ENCODE peak calls at places on chromosomes 3 and 15, in four cellular contexts. F is GM12878, J is K562, W is A549. B is an unnamed sample.
A peak's percentile ranks its signal among the peaks of the same experiment; 100 is the strongest.

GRCh38 chr3:184380210-184380626 is 364 bp downstream of the CHRD start:
- DNase-seq in F (no peak), J (peak; percentile 87), W (no peak), B (peak; percentile 21)

GRCh38 chr3:59444293-59444671 is 394.5 kb upstream of the CFAP20DC start:
- DNase-seq in F (no peak), J (no peak), W (no peak), B (no peak)

GRCh38 chr3:45249391-45249790 is 23.3 kb upstream of the TMEM158 start:
- DNase-seq in F (no peak), J (no peak), W (no peak), B (no peak)

GRCh38 chr3:192901435-192901834 is 16.2 kb downstream of the MB21D2 start:
- DNase-seq in F (no peak), J (no peak), W (peak; percentile 60), B (no peak)

GRCh38 chr15:44584162-44584749 is 47.3 kb downstream of the EIF3J start:
- DNase-seq in F (no peak), J (no peak), W (peak; percentile 62), B (peak; percentile 36)

GRCh38 chr3:178454714-178455113 is 81.5 kb upstream of the KCNMB2 start:
- DNase-seq in F (no peak), J (no peak), W (no peak), B (no peak)

GRCh38 chr3:188796122-188796631 is 375.6 kb upstream of the TPRG1 start:
- DNase-seq in F (no peak), J (no peak), W (no peak), B (no peak)

GRCh38 chr3:7650466-7650865 is 789.6 kb downstream of the GRM7 start:
- DNase-seq in F (no peak), J (no peak), W (no peak), B (no peak)

GRCh38 chr3:185402561-185402960 is 39.6 kb downstream of the MAP3K13 start:
- DNase-seq in F (no peak), J (no peak), W (no peak), B (no peak)

GRCh38 chr3:5699811-5700210 is 512.3 kb downstream of the EDEM1 start:
- DNase-seq in F (no peak), J (no peak), W (no peak), B (no peak)

GRCh38 chr3:121998588-121999473 is 23.2 kb downstream of the ILDR1 start:
- DNase-seq in F (no peak), J (no peak), W (no peak), B (no peak)

GRCh38 chr15:28969511-28970085 is 83.8 kb downstream of the APBA2 start:
- DNase-seq in F (no peak), J (no peak), W (no peak), B (no peak)

GRCh38 chr3:129112308-129113052 is 9.1 kb downstream of the RAB43 start:
- DNase-seq in F (no peak), J (no peak), W (no peak), B (peak; percentile 32)

GRCh38 chr3:37741644-37742043 is 120.0 kb upstream of the CTDSPL start:
- DNase-seq in F (no peak), J (no peak), W (peak; percentile 43), B (peak; percentile 18)

GRCh38 chr15:69652906-69653305 is 200.3 kb downstream of the RPLP1 start:
- DNase-seq in F (no peak), J (no peak), W (no peak), B (no peak)

GRCh38 chr3:142586803-142587406 is 8.4 kb upstream of the ATR start:
- DNase-seq in F (no peak), J (peak; percentile 44), W (peak; percentile 84), B (peak; percentile 85)

GRCh38 chr15:25740438-25741252 is 122.5 kb downstream of the ATP10A start:
- DNase-seq in F (no peak), J (no peak), W (no peak), B (no peak)

GRCh38 chr15:31214158-31214863 is 112.3 kb upstream of the KLF13 start:
- DNase-seq in F (no peak), J (no peak), W (peak; percentile 27), B (no peak)

GRCh38 chr3:66299893-66300292 is 79.1 kb downstream of the SLC25A26 start:
- DNase-seq in F (no peak), J (no peak), W (no peak), B (no peak)

GRCh38 chr3:40803311-40803710 is 278.6 kb downstream of the ZNF621 start:
- DNase-seq in F (no peak), J (no peak), W (no peak), B (no peak)

GRCh38 chr3:29705906-29706507 is 425.1 kb downstream of the RBMS3 start:
- DNase-seq in F (no peak), J (no peak), W (no peak), B (no peak)

GRCh38 chr3:117606860-117607259 is 897.3 kb downstream of the TUSC7 start:
- DNase-seq in F (no peak), J (no peak), W (no peak), B (no peak)

GRCh38 chr3:117609330-117609729 is 899.8 kb downstream of the TUSC7 start:
- DNase-seq in F (no peak), J (no peak), W (no peak), B (no peak)

GRCh38 chr3:117611242-117611641 is 901.7 kb downstream of the TUSC7 start:
- DNase-seq in F (no peak), J (no peak), W (no peak), B (no peak)

GRCh38 chr3:117610156-117610555 is 900.6 kb downstream of the TUSC7 start:
- DNase-seq in F (no peak), J (no peak), W (no peak), B (no peak)
- TF ChIP-seq ESRRA in F (no peak), J (no peak), W (no peak), B (no peak)

GRCh38 chr15:80850941-80851451 is 71.8 kb downstream of the CEMIP start:
- DNase-seq in F (no peak), J (no peak), W (no peak), B (peak; percentile 10)
- H3K4me3 ChIP-seq in F (no peak overlapping the region), J (no peak overlapping the region), W (no peak overlapping the region), B (no peak overlapping the region)

DNA sequence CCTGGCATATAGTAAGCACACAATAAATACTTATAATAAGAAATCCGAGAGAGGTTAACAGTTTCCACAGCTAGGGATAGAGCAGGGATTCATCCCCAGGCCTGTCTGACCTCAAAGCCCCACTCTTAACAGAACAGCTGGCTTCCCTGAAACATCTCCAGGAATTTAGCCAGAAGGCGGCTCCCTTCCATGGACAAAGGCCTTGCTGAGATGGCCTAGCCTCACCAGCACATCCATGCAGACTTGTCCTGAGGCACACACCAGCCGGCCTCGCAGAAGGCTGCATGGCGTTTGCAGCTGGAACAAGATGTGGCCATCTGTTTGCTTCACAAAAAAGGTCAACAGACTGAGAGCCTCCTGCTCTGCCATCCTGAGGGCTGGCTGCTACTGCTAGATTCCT is 245.4 kb downstream of the SLCO3A1 start:
- DNase-seq in F (no peak), J (no peak), W (no peak), B (no peak)
- TF ChIP-seq ESRRA in F (no peak), J (no peak), W (no peak), B (no peak)

GRCh38 chr15:96052572-96053038 is 277.9 kb upstream of the NR2F2 start:
- DNase-seq in F (no peak), J (no peak), W (no peak), B (no peak)
- H3K4me3 ChIP-seq in F (no peak overlapping the region), J (no peak overlapping the region), W (no peak overlapping the region), B (no peak overlapping the region)

GRCh38 chr15:95601525-95601924 is 729.0 kb upstream of the NR2F2 start:
- DNase-seq in F (no peak), J (no peak), W (no peak), B (no peak)

GRCh38 chr15:95603802-95604201 is 726.7 kb upstream of the NR2F2 start:
- DNase-seq in F (no peak), J (no peak), W (no peak), B (no peak)

GRCh38 chr15:95605098-95605497 is 725.4 kb upstream of the NR2F2 start:
- DNase-seq in F (no peak), J (no peak), W (no peak), B (no peak)

GRCh38 chr15:95606551-95606950 is 723.9 kb upstream of the NR2F2 start:
- DNase-seq in F (no peak), J (no peak), W (no peak), B (no peak)

DNA sequence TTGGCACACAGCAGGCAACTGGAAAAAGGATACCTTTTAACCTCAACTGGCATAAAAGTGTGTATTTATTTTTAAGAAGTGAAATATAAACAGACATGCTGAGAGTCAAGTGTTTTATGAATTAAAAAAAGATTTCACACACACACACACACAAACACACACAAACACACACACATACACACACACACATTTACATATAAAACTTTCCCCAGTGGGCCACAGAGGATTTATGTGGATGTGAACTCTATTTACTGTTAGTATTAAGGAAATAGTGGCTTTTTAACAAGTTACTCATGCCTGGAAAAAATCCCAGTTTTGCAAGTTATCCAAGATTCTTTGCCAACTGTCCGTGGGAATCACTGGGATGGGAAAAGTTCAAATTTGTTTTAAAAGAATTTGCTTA is 725.9 kb upstream of the NR2F2 start:
- DNase-seq in F (no peak), J (no peak), W (peak; percentile 22), B (no peak)
- TF ChIP-seq ESRRA in F (no peak), J (no peak), W (no peak), B (no peak)

GRCh38 chr15:38253448-38253847 is 812 bp downstream of the SPRED1 start:
- DNase-seq in F (no peak), J (peak; percentile 23), W (peak; percentile 51), B (no peak)

GRCh38 chr15:38257676-38258075 is 5.0 kb downstream of the SPRED1 start:
- DNase-seq in F (no peak), J (no peak), W (no peak), B (no peak)

GRCh38 chr15:38252481-38253311 is at the start of gene SPRED1:
- DNase-seq in F (no peak), J (peak; percentile 75), W (no peak), B (peak; percentile 14)

GRCh38 chr15:38254065-38254883 is 1.6 kb downstream of the SPRED1 start:
- DNase-seq in F (peak; percentile 39), J (peak; percentile 60), W (peak; percentile 60), B (peak; percentile 69)

GRCh38 chr15:38255690-38256089 is 3.1 kb downstream of the SPRED1 start:
- DNase-seq in F (no peak), J (no peak), W (no peak), B (no peak)
- H3K4me3 ChIP-seq in F (no peak overlapping the region), J (peak overlapping the region; percentile 86), W (no peak overlapping the region), B (peak overlapping the region; percentile 84)

B was measured in HepG2.